ENCODE peak calls at places on chromosome 18, in nine cellular contexts. Y is lower lobe of right lung; L is BE2C; W is HepG2; B is mucosa of descending colon; U is epithelial cell of proximal tubule; I is naive thymus-derived CD4-positive, alpha-beta T cell; C is WERI-Rb-1; S is AG10803. K is an unnamed sample.

GRCh38 chr18:13217971-13218375 is 587 bp upstream of the LDLRAD4 start:
- DNase-seq in U (no peak), Y (no peak), W (no peak), L (peak; percentile 23), I (no peak), C (peak; percentile 49), S (no peak), B (peak; percentile 38), K (no peak)

GRCh38 chr18:24273596-24273995 is 124.0 kb downstream of the OSBPL1A start:
- DNase-seq in L (no peak), U (no peak), C (no peak), S (no peak), Y (no peak), W (no peak), B (peak; percentile 55), I (no peak), K (no peak)

GRCh38 chr18:65791753-65792152 is 40.9 kb downstream of the CDH7 start:
- DNase-seq in C (no peak), S (no peak), I (no peak), U (no peak), Y (no peak), L (no peak), B (no peak), W (no peak), K (no peak)

GRCh38 chr18:37253424-37254255 is 312.0 kb downstream of the CELF4 start:
- DNase-seq in S (no peak), C (peak; percentile 33), I (no peak), L (peak; percentile 55), W (no peak), U (no peak), Y (peak; percentile 52), B (no peak), K (no peak)

GRCh38 chr18:46502444-46502843 is 154.6 kb downstream of the LOXHD1 start:
- DNase-seq in C (no peak), Y (no peak), U (no peak), I (no peak), L (no peak), B (no peak), S (no peak), W (no peak), K (no peak)

GRCh38 chr18:40935423-40935822 is 1019.6 kb upstream of the PIK3C3 start:
- DNase-seq in Y (no peak), W (peak; percentile 35), B (peak; percentile 10), I (no peak), S (peak; percentile 20), L (no peak), U (peak; percentile 7), C (no peak), K (peak; percentile 40)

GRCh38 chr18:35776481-35776880 is 194.9 kb downstream of the GALNT1 start:
- DNase-seq in B (no peak), W (no peak), L (no peak), Y (no peak), I (no peak), C (no peak), S (no peak), U (no peak), K (no peak)

GRCh38 chr18:11368020-11368419 is 218.7 kb upstream of the PIEZO2 start:
- DNase-seq in Y (no peak), B (no peak), S (peak; percentile 3), W (no peak), U (no peak), I (no peak), L (no peak), C (no peak), K (no peak)

GRCh38 chr18:58392336-58393000 is 236.4 kb downstream of the ALPK2 start:
- DNase-seq in L (no peak), I (no peak), S (peak; percentile 72), W (no peak), Y (no peak), U (no peak), B (no peak), C (no peak), K (no peak)

GRCh38 chr18:25350561-25351201 is 1.3 kb downstream of the ZNF521 start:
- DNase-seq in Y (peak; percentile 46), S (peak; percentile 60), I (peak; percentile 7), W (no peak), U (no peak), C (peak; percentile 9), L (no peak), B (peak; percentile 17), K (no peak)

GRCh38 chr18:43022874-43023273 is 92.6 kb downstream of the RIT2 start:
- DNase-seq in S (no peak), U (no peak), B (no peak), C (no peak), W (no peak), L (no peak), Y (no peak), I (no peak), K (no peak)

GRCh38 chr18:31878358-31878757 is 64.6 kb downstream of the TRAPPC8 start:
- DNase-seq in U (no peak), C (no peak), L (no peak), Y (no peak), B (no peak), W (no peak), I (no peak), S (no peak), K (no peak)

DNA sequence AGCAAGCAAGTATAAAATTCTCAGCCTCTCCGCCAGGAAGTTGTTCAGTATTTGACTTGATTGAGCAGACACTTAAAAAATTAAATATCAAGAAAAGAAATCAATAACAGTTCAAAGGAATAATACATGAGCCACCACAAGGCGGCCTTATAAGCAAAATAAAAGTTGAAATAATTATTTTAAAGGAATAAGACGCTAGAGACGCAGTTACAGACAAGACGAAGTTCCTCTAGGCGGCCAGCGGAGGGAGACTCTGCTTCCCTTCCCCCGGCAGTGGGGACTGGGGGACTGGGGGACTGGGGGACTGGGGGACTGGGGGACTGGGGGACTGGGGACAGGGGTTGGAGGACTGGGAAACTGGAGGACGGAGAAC is 524 bp downstream of the CCDC178 start:
- DNase-seq in L (peak; percentile 7), I (no peak), B (peak; percentile 18), C (peak; percentile 47), W (no peak), S (peak; percentile 12), U (peak; percentile 12), Y (no peak), K (no peak)
- H3K4me3 ChIP-seq in L (no peak overlapping the region), I (no peak overlapping the region), B (no peak overlapping the region), C (peak overlapping the region; percentile 38), W (peak overlapping the region; percentile 37), S (no peak overlapping the region), U (peak overlapping the region; percentile 52), Y (peak overlapping the region; percentile 52), K (no peak overlapping the region)

GRCh38 chr18:6571239-6571602 is 156.5 kb upstream of the L3MBTL4 start:
- DNase-seq in Y (no peak), B (no peak), I (no peak), S (no peak), U (no peak), L (no peak), W (no peak), C (no peak), K (no peak)
- H3K4me3 ChIP-seq in Y (no peak overlapping the region), B (no peak overlapping the region), I (no peak overlapping the region), S (no peak overlapping the region), U (no peak overlapping the region), L (no peak overlapping the region), W (no peak overlapping the region), C (no peak overlapping the region), K (no peak overlapping the region)

DNA sequence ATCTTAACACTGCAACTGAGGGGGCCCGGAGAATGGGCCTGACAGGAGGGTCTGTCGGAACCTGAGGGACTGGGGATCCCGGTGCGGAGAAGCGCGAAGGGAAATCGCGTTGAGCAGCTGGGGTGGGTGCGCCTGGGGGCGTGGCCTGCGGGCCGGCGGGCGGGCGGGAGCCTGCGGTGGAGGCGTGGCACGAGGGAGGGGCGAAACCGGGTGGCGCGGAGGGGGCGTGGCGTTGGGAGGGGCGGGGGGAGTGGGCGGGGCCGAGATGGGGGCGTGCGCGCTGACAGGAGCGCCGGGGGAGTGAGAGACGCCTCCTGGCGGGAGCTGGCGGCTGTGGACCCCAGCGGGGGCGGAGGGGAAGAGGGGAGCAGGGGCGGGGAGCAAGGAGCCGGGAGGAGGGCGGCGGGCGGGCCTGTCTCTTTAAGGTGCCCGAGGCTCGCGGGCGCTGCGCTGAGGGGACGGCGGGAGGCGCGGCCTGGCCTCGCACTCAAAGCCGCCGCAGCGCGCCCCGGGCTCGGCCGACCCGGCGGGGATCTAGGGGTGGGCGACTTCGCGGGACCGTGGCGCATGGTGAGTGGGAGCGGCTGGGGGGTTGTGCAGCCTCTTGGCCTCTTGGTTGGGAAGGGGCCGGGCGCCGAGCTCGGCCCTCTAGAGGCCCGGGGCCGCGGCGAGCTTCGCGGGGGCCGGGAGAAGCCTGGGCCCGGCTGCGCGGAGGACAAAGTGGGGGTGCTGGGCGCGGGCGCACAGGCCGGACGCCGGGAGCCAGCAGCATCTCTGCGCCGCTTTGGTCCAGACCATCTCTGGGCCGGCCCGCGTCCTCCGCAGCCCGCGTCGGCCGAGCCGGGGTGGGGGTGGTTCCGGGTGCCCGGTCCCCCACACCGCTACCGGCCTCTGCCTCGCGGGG is at the start of gene TWSG1:
- DNase-seq in I (peak; percentile 89), C (peak; percentile 94), L (peak; percentile 90), Y (peak; percentile 97), S (peak; percentile 95), U (peak; percentile 23), W (peak; percentile 72), B (peak; percentile 94), K (peak; percentile 87)
- H3K4me3 ChIP-seq in I (peak within 1 kb of the TSS; percentile 90), C (peak within 1 kb of the TSS; percentile 67), L (peak within 1 kb of the TSS; percentile 60), Y (peak within 1 kb of the TSS; percentile 77), S (peak within 1 kb of the TSS; percentile 81), U (peak within 1 kb of the TSS; percentile 69), W (peak within 1 kb of the TSS; percentile 82), B (peak within 1 kb of the TSS; percentile 52), K (peak within 1 kb of the TSS; percentile 69)

GRCh38 chr18:44758821-44759624 is 78.3 kb downstream of the SETBP1 start:
- DNase-seq in U (no peak), L (no peak), C (no peak), S (no peak), B (no peak), Y (no peak), I (peak; percentile 1), W (no peak), K (no peak)
- H3K4me3 ChIP-seq in U (no peak overlapping the region), L (no peak overlapping the region), C (no peak overlapping the region), S (no peak overlapping the region), B (no peak overlapping the region), Y (no peak overlapping the region), I (peak overlapping the region; percentile 15), W (no peak overlapping the region), K (peak overlapping the region; percentile 19)

K was measured in HL-60.